ENCODE peak calls at places on chromosomes 13 and 19, in five cellular contexts. One of them, this sample, is unnamed. For H3K4me1 and H3K9me3, the result is how much of the 10 kb centered on the place peaks cover.

GRCh38 chr19:10915511-10916091 is 12.8 kb downstream of the YIPF2 start:
- DNase-seq in CD8-positive, alpha-beta T cell: no peak
- DNase-seq in transverse colon: no peak
- DNase-seq in A549: no peak
- DNase-seq in neural progenitor cell: no peak
- DNase-seq in this sample: no peak

GRCh38 chr13:78659450-78660110 is 625 bp upstream of the OBI1 start:
- DNase-seq in neural progenitor cell: no peak
- DNase-seq in CD8-positive, alpha-beta T cell: no peak
- DNase-seq in transverse colon: no peak
- DNase-seq in A549: no peak
- DNase-seq in this sample: no peak

GRCh38 chr19:8302357-8302691 is 5.8 kb downstream of the CD320 start:
- DNase-seq in transverse colon: no peak
- DNase-seq in neural progenitor cell: no peak
- DNase-seq in CD8-positive, alpha-beta T cell: peak
- DNase-seq in A549: no peak
- DNase-seq in this sample: no peak

GRCh38 chr13:59750860-59751259 is 412.9 kb downstream of the DIAPH3 start:
- DNase-seq in A549: no peak
- DNase-seq in neural progenitor cell: peak
- DNase-seq in transverse colon: no peak
- DNase-seq in CD8-positive, alpha-beta T cell: no peak
- DNase-seq in this sample: peak

GRCh38 chr19:51122112-51122981 is 2.4 kb upstream of the SIGLEC9 start:
- DNase-seq in transverse colon: no peak
- DNase-seq in A549: no peak
- DNase-seq in CD8-positive, alpha-beta T cell: no peak
- DNase-seq in neural progenitor cell: no peak
- DNase-seq in this sample: no peak

GRCh38 chr13:47708386-47708785 is 292.7 kb downstream of the SUCLA2 start:
- DNase-seq in CD8-positive, alpha-beta T cell: no peak
- DNase-seq in neural progenitor cell: no peak
- DNase-seq in transverse colon: no peak
- DNase-seq in A549: peak
- DNase-seq in this sample: no peak

GRCh38 chr19:20612711-20613316 is 47.2 kb upstream of the ZNF737 start:
- DNase-seq in CD8-positive, alpha-beta T cell: no peak
- DNase-seq in transverse colon: no peak
- DNase-seq in A549: no peak
- DNase-seq in neural progenitor cell: no peak
- DNase-seq in this sample: no peak

GRCh38 chr19:17370026-17370587 is 7.0 kb downstream of the PLVAP start:
- DNase-seq in A549: no peak
- DNase-seq in CD8-positive, alpha-beta T cell: no peak
- DNase-seq in neural progenitor cell: no peak
- DNase-seq in transverse colon: no peak
- DNase-seq in this sample: no peak

GRCh38 chr13:52851153-52851962 is 2.9 kb upstream of the PCDH8 start:
- DNase-seq in transverse colon: peak
- DNase-seq in A549: no peak
- DNase-seq in neural progenitor cell: peak
- DNase-seq in CD8-positive, alpha-beta T cell: no peak
- DNase-seq in this sample: peak

GRCh38 chr13:74883834-74884233 is 598.1 kb downstream of the TBC1D4 start:
- DNase-seq in transverse colon: no peak
- DNase-seq in A549: no peak
- DNase-seq in neural progenitor cell: no peak
- DNase-seq in CD8-positive, alpha-beta T cell: no peak
- DNase-seq in this sample: no peak

GRCh38 chr13:113937073-113937472 is 36.8 kb downstream of the C13orf46 start:
- DNase-seq in transverse colon: no peak
- DNase-seq in A549: no peak
- DNase-seq in neural progenitor cell: no peak
- DNase-seq in CD8-positive, alpha-beta T cell: no peak
- DNase-seq in this sample: no peak

GRCh38 chr13:32019612-32020233 is 11.9 kb upstream of the FRY start:
- DNase-seq in CD8-positive, alpha-beta T cell: no peak
- DNase-seq in neural progenitor cell: peak
- DNase-seq in A549: peak
- DNase-seq in transverse colon: peak
- DNase-seq in this sample: peak

GRCh38 chr13:48265217-48265815 is 32.3 kb downstream of the ITM2B start:
- DNase-seq in neural progenitor cell: no peak
- DNase-seq in A549: no peak
- DNase-seq in transverse colon: peak
- DNase-seq in CD8-positive, alpha-beta T cell: no peak
- DNase-seq in this sample: no peak

GRCh38 chr13:21639604-21640003 is 31.3 kb upstream of the FGF9 start:
- DNase-seq in neural progenitor cell: peak
- DNase-seq in transverse colon: no peak
- DNase-seq in A549: no peak
- DNase-seq in CD8-positive, alpha-beta T cell: no peak
- DNase-seq in this sample: no peak

GRCh38 chr13:111346281-111346680 is 25.8 kb downstream of the TEX29 start:
- DNase-seq in neural progenitor cell: no peak
- DNase-seq in A549: no peak
- DNase-seq in transverse colon: no peak
- DNase-seq in CD8-positive, alpha-beta T cell: no peak
- DNase-seq in this sample: no peak

GRCh38 chr19:16942583-16942982 is 53.8 kb downstream of the F2RL3 start:
- DNase-seq in neural progenitor cell: no peak
- DNase-seq in A549: no peak
- DNase-seq in CD8-positive, alpha-beta T cell: no peak
- DNase-seq in transverse colon: no peak
- DNase-seq in this sample: no peak

GRCh38 chr13:30905932-30906383 is at the start of gene MEDAG:
- DNase-seq in A549: no peak
- DNase-seq in neural progenitor cell: no peak
- DNase-seq in transverse colon: peak
- DNase-seq in CD8-positive, alpha-beta T cell: no peak
- DNase-seq in this sample: no peak

GRCh38 chr13:109738298-109738746 is 48.1 kb downstream of the IRS2 start:
- DNase-seq in A549: no peak
- DNase-seq in transverse colon: no peak
- DNase-seq in neural progenitor cell: no peak
- DNase-seq in CD8-positive, alpha-beta T cell: no peak
- DNase-seq in this sample: no peak

GRCh38 chr13:111384441-111385181 is 64.2 kb downstream of the TEX29 start:
- DNase-seq in CD8-positive, alpha-beta T cell: peak
- DNase-seq in neural progenitor cell: no peak
- DNase-seq in transverse colon: no peak
- DNase-seq in A549: no peak
- DNase-seq in this sample: no peak

GRCh38 chr13:99393791-99394735 is 86.9 kb upstream of the GPR183 start:
- DNase-seq in transverse colon: no peak
- DNase-seq in A549: no peak
- DNase-seq in CD8-positive, alpha-beta T cell: no peak
- DNase-seq in neural progenitor cell: no peak
- DNase-seq in this sample: no peak

GRCh38 chr19:47019431-47020041 is at the start of gene NPAS1:
- DNase-seq in neural progenitor cell: peak
- DNase-seq in A549: no peak
- DNase-seq in transverse colon: no peak
- DNase-seq in CD8-positive, alpha-beta T cell: no peak
- DNase-seq in this sample: peak

GRCh38 chr13:94169783-94170513 is 309.5 kb downstream of the DCT start:
- DNase-seq in transverse colon: no peak
- DNase-seq in A549: no peak
- DNase-seq in neural progenitor cell: peak
- DNase-seq in CD8-positive, alpha-beta T cell: no peak
- DNase-seq in this sample: no peak

GRCh38 chr19:50836543-50837195 is 3.3 kb upstream of the KLK15 start:
- DNase-seq in A549: no peak
- DNase-seq in CD8-positive, alpha-beta T cell: no peak
- DNase-seq in neural progenitor cell: no peak
- DNase-seq in transverse colon: peak
- DNase-seq in this sample: no peak

GRCh38 chr13:58893396-58893795 is 1261.9 kb downstream of the PCDH17 start:
- DNase-seq in A549: no peak
- DNase-seq in neural progenitor cell: no peak
- DNase-seq in CD8-positive, alpha-beta T cell: no peak
- DNase-seq in transverse colon: no peak
- DNase-seq in this sample: no peak

GRCh38 chr13:97246596-97246995 is 24.5 kb downstream of the MBNL2 start:
- DNase-seq in CD8-positive, alpha-beta T cell: no peak
- DNase-seq in A549: no peak
- DNase-seq in neural progenitor cell: no peak
- DNase-seq in transverse colon: no peak
- DNase-seq in this sample: no peak
- H3K4me3 ChIP-seq in CD8-positive, alpha-beta T cell: no peak
- H3K4me3 ChIP-seq in A549: no peak
- H3K4me3 ChIP-seq in neural progenitor cell: no peak
- H3K4me3 ChIP-seq in transverse colon: no peak
- H3K4me3 ChIP-seq in this sample: no peak

DNA sequence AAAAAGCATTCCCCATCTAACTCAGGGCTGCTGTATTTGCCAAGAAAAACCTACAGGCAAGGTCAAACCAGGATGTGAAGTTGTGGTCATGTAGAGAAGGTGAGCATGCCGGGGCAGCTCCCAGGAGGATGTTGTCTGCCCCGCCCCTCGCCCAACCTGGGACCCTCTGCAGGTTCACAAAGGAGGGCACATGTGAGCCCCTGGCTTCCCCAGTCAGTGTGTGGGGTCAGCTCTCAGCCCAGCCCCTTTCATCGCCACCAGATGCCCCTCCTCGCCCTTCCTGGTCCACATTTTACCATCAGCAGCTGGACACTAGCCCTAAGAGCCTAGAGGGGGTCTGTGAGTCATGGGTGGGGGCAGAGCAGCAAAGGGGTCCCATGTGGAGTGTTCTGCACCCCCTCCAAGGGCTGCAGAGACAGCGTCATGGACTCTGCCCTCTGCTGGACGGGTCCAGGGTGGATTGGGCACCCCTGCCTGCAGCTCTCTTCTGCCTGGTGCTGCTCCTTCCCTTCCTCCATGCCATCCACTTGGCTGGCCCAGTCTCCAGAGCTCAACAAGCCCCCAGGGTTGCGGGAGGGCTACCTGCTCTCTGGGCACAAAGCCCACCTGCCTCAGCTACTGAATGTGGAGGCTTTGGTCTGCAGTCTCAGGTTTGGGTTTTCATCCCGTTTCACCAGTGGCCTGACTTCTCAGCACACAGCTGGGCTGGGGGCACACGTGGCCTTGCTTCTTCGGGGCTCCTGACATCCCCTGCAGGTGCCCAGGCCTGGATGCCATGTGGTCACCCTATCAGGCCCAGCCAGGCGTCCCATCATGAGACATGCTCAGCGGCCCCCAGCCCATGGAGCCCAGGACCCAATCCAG is 3.7 kb downstream of the PLEKHF1 start:
- DNase-seq in CD8-positive, alpha-beta T cell: peak
- DNase-seq in transverse colon: no peak
- DNase-seq in A549: no peak
- DNase-seq in neural progenitor cell: no peak
- DNase-seq in this sample: no peak
- H3K4me1 ChIP-seq in CD8-positive, alpha-beta T cell: half or more
- H3K4me1 ChIP-seq in transverse colon: under half
- H3K4me1 ChIP-seq in A549: under half
- H3K4me1 ChIP-seq in neural progenitor cell: under half
- H3K4me1 ChIP-seq in this sample: under half

GRCh38 chr19:27679399-27679798 is 1533.6 kb downstream of the UQCRFS1 start:
- DNase-seq in A549: no peak
- DNase-seq in neural progenitor cell: no peak
- DNase-seq in CD8-positive, alpha-beta T cell: peak
- DNase-seq in transverse colon: no peak
- DNase-seq in this sample: no peak

GRCh38 chr19:27684293-27684692 is 1528.7 kb downstream of the UQCRFS1 start:
- DNase-seq in transverse colon: no peak
- DNase-seq in neural progenitor cell: no peak
- DNase-seq in CD8-positive, alpha-beta T cell: no peak
- DNase-seq in A549: no peak
- DNase-seq in this sample: no peak

GRCh38 chr19:27676877-27677276 is 1536.1 kb downstream of the UQCRFS1 start:
- DNase-seq in CD8-positive, alpha-beta T cell: no peak
- DNase-seq in transverse colon: no peak
- DNase-seq in A549: no peak
- DNase-seq in neural progenitor cell: no peak
- DNase-seq in this sample: no peak

GRCh38 chr19:27679905-27680304 is 1533.0 kb downstream of the UQCRFS1 start:
- DNase-seq in A549: no peak
- DNase-seq in transverse colon: no peak
- DNase-seq in neural progenitor cell: no peak
- DNase-seq in CD8-positive, alpha-beta T cell: peak
- DNase-seq in this sample: no peak

GRCh38 chr19:27681972-27682371 is 1531.0 kb downstream of the UQCRFS1 start:
- DNase-seq in neural progenitor cell: no peak
- DNase-seq in A549: no peak
- DNase-seq in transverse colon: no peak
- DNase-seq in CD8-positive, alpha-beta T cell: no peak
- DNase-seq in this sample: no peak
- H3K9me3 ChIP-seq in neural progenitor cell: half or more
- H3K9me3 ChIP-seq in A549: under half
- H3K9me3 ChIP-seq in transverse colon: under half
- H3K9me3 ChIP-seq in CD8-positive, alpha-beta T cell: under half
- H3K9me3 ChIP-seq in this sample: under half

GRCh38 chr13:44219808-44220544 is 153.6 kb upstream of the SERP2 start:
- DNase-seq in A549: peak
- DNase-seq in neural progenitor cell: no peak
- DNase-seq in transverse colon: no peak
- DNase-seq in CD8-positive, alpha-beta T cell: no peak
- DNase-seq in this sample: no peak

GRCh38 chr13:44223785-44224432 is 149.7 kb upstream of the SERP2 start:
- DNase-seq in A549: no peak
- DNase-seq in neural progenitor cell: no peak
- DNase-seq in CD8-positive, alpha-beta T cell: no peak
- DNase-seq in transverse colon: no peak
- DNase-seq in this sample: no peak

GRCh38 chr13:44221657-44222056 is 152.0 kb upstream of the SERP2 start:
- DNase-seq in transverse colon: no peak
- DNase-seq in A549: no peak
- DNase-seq in CD8-positive, alpha-beta T cell: no peak
- DNase-seq in neural progenitor cell: no peak
- DNase-seq in this sample: no peak

GRCh38 chr13:44220948-44221347 is 152.7 kb upstream of the SERP2 start:
- DNase-seq in CD8-positive, alpha-beta T cell: no peak
- DNase-seq in neural progenitor cell: peak
- DNase-seq in A549: no peak
- DNase-seq in transverse colon: no peak
- DNase-seq in this sample: no peak

DNA sequence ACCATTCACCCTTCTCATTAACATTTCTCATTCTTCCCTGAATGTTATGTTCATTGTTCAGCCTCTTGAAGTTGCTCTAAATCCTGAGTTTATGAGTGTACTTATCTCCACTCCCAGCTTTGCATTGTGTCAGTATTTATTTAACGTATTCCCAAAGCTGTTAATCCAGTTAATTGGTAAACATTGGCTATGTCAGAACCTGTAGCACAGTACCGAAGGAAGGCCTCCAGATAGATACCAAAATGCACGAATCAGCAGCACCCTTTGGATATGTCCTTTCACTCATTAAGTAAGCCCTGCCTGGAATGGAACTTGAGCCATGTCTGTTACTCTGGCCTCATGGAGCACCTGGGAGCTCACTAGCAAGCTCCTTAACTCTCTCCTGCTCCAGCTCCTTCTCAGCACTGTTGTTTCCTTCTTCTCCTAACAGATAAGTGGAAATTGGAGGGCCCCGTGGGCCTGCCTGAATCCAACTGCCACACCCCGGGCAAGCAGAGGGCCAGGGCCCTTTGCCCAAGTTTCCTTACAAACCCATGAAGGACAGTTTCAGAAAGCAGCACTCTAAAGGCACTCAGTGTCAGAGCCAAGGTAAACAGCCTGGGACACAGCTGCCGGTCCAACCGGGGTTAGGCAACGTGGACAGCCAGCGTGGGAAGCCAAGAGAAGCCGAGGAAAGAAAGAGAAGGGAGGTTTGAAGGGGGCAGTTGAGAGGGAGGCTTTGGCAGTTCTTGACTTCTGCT is 155.0 kb upstream of the SERP2 start:
- DNase-seq in transverse colon: peak
- DNase-seq in CD8-positive, alpha-beta T cell: no peak
- DNase-seq in A549: no peak
- DNase-seq in neural progenitor cell: no peak
- DNase-seq in this sample: peak
- H3K4me3 ChIP-seq in transverse colon: no peak
- H3K4me3 ChIP-seq in CD8-positive, alpha-beta T cell: no peak
- H3K4me3 ChIP-seq in A549: no peak
- H3K4me3 ChIP-seq in neural progenitor cell: no peak
- H3K4me3 ChIP-seq in this sample: no peak

This sample was measured in HAP-1.